ENCODE peak calls at places on chromosomes 1 and 21, in seven cellular contexts. One of them, this sample, is unnamed. For H3K4me1, the result is how much of the 10 kb centered on the place peaks cover.

GRCh38 chr1:203464226-203464625 is 11.4 kb upstream of the PRELP start:
- DNase-seq in thoracic aorta: no peak
- DNase-seq in cardiac muscle cell: no peak
- DNase-seq in GM23338: no peak
- DNase-seq in fibroblast of lung: no peak
- DNase-seq in CD4-positive, CD25-positive, alpha-beta regulatory T cell: no peak
- DNase-seq in OCI-LY7: no peak
- DNase-seq in this sample: no peak

GRCh38 chr1:4089421-4090175 is 189.5 kb upstream of the C1orf174 start:
- DNase-seq in thoracic aorta: no peak
- DNase-seq in cardiac muscle cell: no peak
- DNase-seq in GM23338: no peak
- DNase-seq in fibroblast of lung: no peak
- DNase-seq in CD4-positive, CD25-positive, alpha-beta regulatory T cell: no peak
- DNase-seq in OCI-LY7: no peak
- DNase-seq in this sample: no peak

GRCh38 chr1:246699095-246699735 is 25.0 kb upstream of the SCCPDH start:
- DNase-seq in thoracic aorta: peak
- DNase-seq in cardiac muscle cell: peak
- DNase-seq in GM23338: peak
- DNase-seq in fibroblast of lung: peak
- DNase-seq in CD4-positive, CD25-positive, alpha-beta regulatory T cell: peak
- DNase-seq in OCI-LY7: peak
- DNase-seq in this sample: peak

GRCh38 chr1:53400761-53401379 is 58.3 kb upstream of the DMRTB1 start:
- DNase-seq in thoracic aorta: no peak
- DNase-seq in cardiac muscle cell: no peak
- DNase-seq in GM23338: no peak
- DNase-seq in fibroblast of lung: no peak
- DNase-seq in CD4-positive, CD25-positive, alpha-beta regulatory T cell: no peak
- DNase-seq in OCI-LY7: no peak
- DNase-seq in this sample: no peak

GRCh38 chr1:170634819-170635410 is 29.0 kb upstream of the PRRX1 start:
- DNase-seq in thoracic aorta: no peak
- DNase-seq in cardiac muscle cell: no peak
- DNase-seq in GM23338: no peak
- DNase-seq in fibroblast of lung: no peak
- DNase-seq in CD4-positive, CD25-positive, alpha-beta regulatory T cell: no peak
- DNase-seq in OCI-LY7: no peak
- DNase-seq in this sample: no peak

GRCh38 chr1:44218503-44219300 is 5.4 kb downstream of the DMAP1 start:
- DNase-seq in thoracic aorta: no peak
- DNase-seq in cardiac muscle cell: no peak
- DNase-seq in GM23338: no peak
- DNase-seq in fibroblast of lung: no peak
- DNase-seq in CD4-positive, CD25-positive, alpha-beta regulatory T cell: no peak
- DNase-seq in OCI-LY7: no peak
- DNase-seq in this sample: no peak

GRCh38 chr1:180854456-180854855 is 58.2 kb upstream of the KIAA1614 start:
- DNase-seq in thoracic aorta: no peak
- DNase-seq in cardiac muscle cell: peak
- DNase-seq in GM23338: no peak
- DNase-seq in fibroblast of lung: no peak
- DNase-seq in CD4-positive, CD25-positive, alpha-beta regulatory T cell: no peak
- DNase-seq in OCI-LY7: no peak
- DNase-seq in this sample: no peak

GRCh38 chr1:185567006-185567405 is 167.2 kb upstream of the HMCN1 start:
- DNase-seq in thoracic aorta: no peak
- DNase-seq in cardiac muscle cell: no peak
- DNase-seq in GM23338: no peak
- DNase-seq in fibroblast of lung: no peak
- DNase-seq in CD4-positive, CD25-positive, alpha-beta regulatory T cell: peak
- DNase-seq in OCI-LY7: no peak
- DNase-seq in this sample: peak

GRCh38 chr1:3852091-3852490 is 4.9 kb downstream of the CEP104 start:
- DNase-seq in thoracic aorta: no peak
- DNase-seq in cardiac muscle cell: no peak
- DNase-seq in GM23338: no peak
- DNase-seq in fibroblast of lung: no peak
- DNase-seq in CD4-positive, CD25-positive, alpha-beta regulatory T cell: no peak
- DNase-seq in OCI-LY7: no peak
- DNase-seq in this sample: no peak

GRCh38 chr1:237701534-237701933 is 189.2 kb downstream of the ZP4 start:
- DNase-seq in thoracic aorta: no peak
- DNase-seq in cardiac muscle cell: no peak
- DNase-seq in GM23338: no peak
- DNase-seq in fibroblast of lung: no peak
- DNase-seq in CD4-positive, CD25-positive, alpha-beta regulatory T cell: no peak
- DNase-seq in OCI-LY7: no peak
- DNase-seq in this sample: no peak

GRCh38 chr21:45343891-45344290 is 56.2 kb upstream of the POFUT2 start:
- DNase-seq in thoracic aorta: no peak
- DNase-seq in cardiac muscle cell: no peak
- DNase-seq in GM23338: no peak
- DNase-seq in fibroblast of lung: no peak
- DNase-seq in CD4-positive, CD25-positive, alpha-beta regulatory T cell: no peak
- DNase-seq in OCI-LY7: no peak
- DNase-seq in this sample: no peak

GRCh38 chr1:35586808-35587207 is 13.7 kb downstream of the TFAP2E start:
- DNase-seq in thoracic aorta: no peak
- DNase-seq in cardiac muscle cell: no peak
- DNase-seq in GM23338: no peak
- DNase-seq in fibroblast of lung: no peak
- DNase-seq in CD4-positive, CD25-positive, alpha-beta regulatory T cell: no peak
- DNase-seq in OCI-LY7: no peak
- DNase-seq in this sample: no peak

GRCh38 chr1:199463521-199464127 is 563.9 kb upstream of the NR5A2 start:
- DNase-seq in thoracic aorta: no peak
- DNase-seq in cardiac muscle cell: peak
- DNase-seq in GM23338: peak
- DNase-seq in fibroblast of lung: peak
- DNase-seq in CD4-positive, CD25-positive, alpha-beta regulatory T cell: no peak
- DNase-seq in OCI-LY7: peak
- DNase-seq in this sample: peak

GRCh38 chr1:180175806-180176205 is 21.1 kb downstream of the QSOX1 start:
- DNase-seq in thoracic aorta: no peak
- DNase-seq in cardiac muscle cell: peak
- DNase-seq in GM23338: no peak
- DNase-seq in fibroblast of lung: no peak
- DNase-seq in CD4-positive, CD25-positive, alpha-beta regulatory T cell: no peak
- DNase-seq in OCI-LY7: no peak
- DNase-seq in this sample: no peak

GRCh38 chr1:151920147-151920546 is 10.8 kb upstream of the THEM4 start:
- DNase-seq in thoracic aorta: no peak
- DNase-seq in cardiac muscle cell: no peak
- DNase-seq in GM23338: no peak
- DNase-seq in fibroblast of lung: no peak
- DNase-seq in CD4-positive, CD25-positive, alpha-beta regulatory T cell: no peak
- DNase-seq in OCI-LY7: peak
- DNase-seq in this sample: no peak

GRCh38 chr1:222095606-222096475 is 354.0 kb upstream of the DUSP10 start:
- DNase-seq in thoracic aorta: no peak
- DNase-seq in cardiac muscle cell: no peak
- DNase-seq in GM23338: peak
- DNase-seq in fibroblast of lung: no peak
- DNase-seq in CD4-positive, CD25-positive, alpha-beta regulatory T cell: peak
- DNase-seq in OCI-LY7: peak
- DNase-seq in this sample: no peak

GRCh38 chr1:119005870-119006405 is 17.8 kb upstream of the TBX15 start:
- DNase-seq in thoracic aorta: no peak
- DNase-seq in cardiac muscle cell: no peak
- DNase-seq in GM23338: no peak
- DNase-seq in fibroblast of lung: no peak
- DNase-seq in CD4-positive, CD25-positive, alpha-beta regulatory T cell: no peak
- DNase-seq in OCI-LY7: no peak
- DNase-seq in this sample: no peak

GRCh38 chr1:8361198-8361849 is 43.4 kb downstream of the SLC45A1 start:
- DNase-seq in thoracic aorta: no peak
- DNase-seq in cardiac muscle cell: no peak
- DNase-seq in GM23338: no peak
- DNase-seq in fibroblast of lung: no peak
- DNase-seq in CD4-positive, CD25-positive, alpha-beta regulatory T cell: no peak
- DNase-seq in OCI-LY7: no peak
- DNase-seq in this sample: no peak

GRCh38 chr1:8362701-8363101 is 44.8 kb downstream of the SLC45A1 start:
- DNase-seq in thoracic aorta: no peak
- DNase-seq in cardiac muscle cell: no peak
- DNase-seq in GM23338: no peak
- DNase-seq in fibroblast of lung: no peak
- DNase-seq in CD4-positive, CD25-positive, alpha-beta regulatory T cell: no peak
- DNase-seq in OCI-LY7: no peak
- DNase-seq in this sample: no peak

GRCh38 chr1:8363764-8364301 is 45.9 kb downstream of the SLC45A1 start:
- DNase-seq in thoracic aorta: no peak
- DNase-seq in cardiac muscle cell: no peak
- DNase-seq in GM23338: no peak
- DNase-seq in fibroblast of lung: no peak
- DNase-seq in CD4-positive, CD25-positive, alpha-beta regulatory T cell: no peak
- DNase-seq in OCI-LY7: no peak
- DNase-seq in this sample: no peak

GRCh38 chr1:8364528-8365442 is 46.9 kb downstream of the SLC45A1 start:
- DNase-seq in thoracic aorta: no peak
- DNase-seq in cardiac muscle cell: no peak
- DNase-seq in GM23338: no peak
- DNase-seq in fibroblast of lung: peak
- DNase-seq in CD4-positive, CD25-positive, alpha-beta regulatory T cell: no peak
- DNase-seq in OCI-LY7: no peak
- DNase-seq in this sample: no peak

GRCh38 chr1:8363186-8363585 is 45.3 kb downstream of the SLC45A1 start:
- DNase-seq in thoracic aorta: no peak
- DNase-seq in cardiac muscle cell: no peak
- DNase-seq in GM23338: no peak
- DNase-seq in fibroblast of lung: no peak
- DNase-seq in CD4-positive, CD25-positive, alpha-beta regulatory T cell: no peak
- DNase-seq in OCI-LY7: no peak
- DNase-seq in this sample: no peak
- H3K4me3 ChIP-seq in thoracic aorta: no peak
- H3K4me3 ChIP-seq in cardiac muscle cell: no peak
- H3K4me3 ChIP-seq in GM23338: no peak
- H3K4me3 ChIP-seq in fibroblast of lung: no peak
- H3K4me3 ChIP-seq in CD4-positive, CD25-positive, alpha-beta regulatory T cell: no peak
- H3K4me3 ChIP-seq in OCI-LY7: no peak
- H3K4me3 ChIP-seq in this sample: no peak

GRCh38 chr1:224378855-224379631 is 22.4 kb downstream of the CNIH4 start:
- DNase-seq in thoracic aorta: no peak
- DNase-seq in cardiac muscle cell: no peak
- DNase-seq in GM23338: no peak
- DNase-seq in fibroblast of lung: no peak
- DNase-seq in CD4-positive, CD25-positive, alpha-beta regulatory T cell: no peak
- DNase-seq in OCI-LY7: no peak
- DNase-seq in this sample: no peak
- H3K4me1 ChIP-seq in thoracic aorta: under half
- H3K4me1 ChIP-seq in cardiac muscle cell: under half
- H3K4me1 ChIP-seq in GM23338: under half
- H3K4me1 ChIP-seq in fibroblast of lung: under half
- H3K4me1 ChIP-seq in CD4-positive, CD25-positive, alpha-beta regulatory T cell: under half
- H3K4me1 ChIP-seq in OCI-LY7: under half
- H3K4me1 ChIP-seq in this sample: under half

GRCh38 chr1:25906644-25907300 is 553 bp upstream of the STMN1 start:
- DNase-seq in thoracic aorta: no peak
- DNase-seq in cardiac muscle cell: peak
- DNase-seq in GM23338: peak
- DNase-seq in fibroblast of lung: no peak
- DNase-seq in CD4-positive, CD25-positive, alpha-beta regulatory T cell: peak
- DNase-seq in OCI-LY7: no peak
- DNase-seq in this sample: no peak

GRCh38 chr1:25903986-25904385 is 2.2 kb downstream of the STMN1 start:
- DNase-seq in thoracic aorta: no peak
- DNase-seq in cardiac muscle cell: no peak
- DNase-seq in GM23338: no peak
- DNase-seq in fibroblast of lung: no peak
- DNase-seq in CD4-positive, CD25-positive, alpha-beta regulatory T cell: no peak
- DNase-seq in OCI-LY7: no peak
- DNase-seq in this sample: no peak

GRCh38 chr1:25907473-25908058 is 1.3 kb upstream of the STMN1 start:
- DNase-seq in thoracic aorta: no peak
- DNase-seq in cardiac muscle cell: no peak
- DNase-seq in GM23338: no peak
- DNase-seq in fibroblast of lung: no peak
- DNase-seq in CD4-positive, CD25-positive, alpha-beta regulatory T cell: no peak
- DNase-seq in OCI-LY7: no peak
- DNase-seq in this sample: no peak

GRCh38 chr1:25904942-25905679 is 1.1 kb downstream of the STMN1 start:
- DNase-seq in thoracic aorta: peak
- DNase-seq in cardiac muscle cell: peak
- DNase-seq in GM23338: peak
- DNase-seq in fibroblast of lung: peak
- DNase-seq in CD4-positive, CD25-positive, alpha-beta regulatory T cell: peak
- DNase-seq in OCI-LY7: peak
- DNase-seq in this sample: peak

GRCh38 chr1:25905680-25906643 is at the start of gene STMN1:
- DNase-seq in thoracic aorta: peak
- DNase-seq in cardiac muscle cell: peak
- DNase-seq in GM23338: peak
- DNase-seq in fibroblast of lung: peak
- DNase-seq in CD4-positive, CD25-positive, alpha-beta regulatory T cell: peak
- DNase-seq in OCI-LY7: peak
- DNase-seq in this sample: peak
- H3K27ac ChIP-seq in thoracic aorta: peak
- H3K27ac ChIP-seq in cardiac muscle cell: peak
- H3K27ac ChIP-seq in GM23338: peak
- H3K27ac ChIP-seq in fibroblast of lung: peak
- H3K27ac ChIP-seq in CD4-positive, CD25-positive, alpha-beta regulatory T cell: peak
- H3K27ac ChIP-seq in OCI-LY7: peak
- H3K27ac ChIP-seq in this sample: peak

GRCh38 chr1:11131816-11132215 is 32.1 kb upstream of the EXOSC10 start:
- DNase-seq in thoracic aorta: no peak
- DNase-seq in cardiac muscle cell: no peak
- DNase-seq in GM23338: no peak
- DNase-seq in fibroblast of lung: no peak
- DNase-seq in CD4-positive, CD25-positive, alpha-beta regulatory T cell: no peak
- DNase-seq in OCI-LY7: no peak
- DNase-seq in this sample: no peak

GRCh38 chr1:11132571-11133293 is 33.1 kb upstream of the EXOSC10 start:
- DNase-seq in thoracic aorta: no peak
- DNase-seq in cardiac muscle cell: no peak
- DNase-seq in GM23338: peak
- DNase-seq in fibroblast of lung: no peak
- DNase-seq in CD4-positive, CD25-positive, alpha-beta regulatory T cell: no peak
- DNase-seq in OCI-LY7: no peak
- DNase-seq in this sample: no peak

GRCh38 chr1:11126544-11126943 is 26.9 kb upstream of the EXOSC10 start:
- DNase-seq in thoracic aorta: no peak
- DNase-seq in cardiac muscle cell: no peak
- DNase-seq in GM23338: no peak
- DNase-seq in fibroblast of lung: no peak
- DNase-seq in CD4-positive, CD25-positive, alpha-beta regulatory T cell: no peak
- DNase-seq in OCI-LY7: no peak
- DNase-seq in this sample: no peak

GRCh38 chr1:11130406-11130805 is 30.7 kb upstream of the EXOSC10 start:
- DNase-seq in thoracic aorta: no peak
- DNase-seq in cardiac muscle cell: no peak
- DNase-seq in GM23338: no peak
- DNase-seq in fibroblast of lung: no peak
- DNase-seq in CD4-positive, CD25-positive, alpha-beta regulatory T cell: no peak
- DNase-seq in OCI-LY7: no peak
- DNase-seq in this sample: no peak

DNA sequence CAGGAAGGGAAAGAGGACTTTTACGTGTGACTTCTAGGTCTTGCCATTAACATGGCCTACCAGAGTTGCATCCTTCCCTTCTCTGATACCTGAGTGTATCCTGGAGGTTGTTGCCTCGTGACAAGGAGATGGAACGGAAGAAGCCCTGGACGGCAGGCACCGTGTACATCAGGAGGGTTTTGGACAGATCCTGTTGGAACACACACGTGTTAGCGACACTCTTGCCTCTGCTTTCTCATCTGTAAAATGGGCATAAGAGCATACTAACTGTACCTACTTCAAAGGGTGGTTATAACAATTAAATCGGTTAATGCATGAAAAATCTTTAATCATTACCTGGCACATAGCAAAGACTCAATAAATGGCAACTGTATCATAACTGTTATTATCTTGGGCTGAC is 30.0 kb upstream of the EXOSC10 start:
- DNase-seq in thoracic aorta: no peak
- DNase-seq in cardiac muscle cell: no peak
- DNase-seq in GM23338: no peak
- DNase-seq in fibroblast of lung: no peak
- DNase-seq in CD4-positive, CD25-positive, alpha-beta regulatory T cell: no peak
- DNase-seq in OCI-LY7: no peak
- DNase-seq in this sample: no peak
- H3K4me3 ChIP-seq in thoracic aorta: no peak
- H3K4me3 ChIP-seq in cardiac muscle cell: no peak
- H3K4me3 ChIP-seq in GM23338: no peak
- H3K4me3 ChIP-seq in fibroblast of lung: no peak
- H3K4me3 ChIP-seq in CD4-positive, CD25-positive, alpha-beta regulatory T cell: no peak
- H3K4me3 ChIP-seq in OCI-LY7: no peak
- H3K4me3 ChIP-seq in this sample: no peak

This sample was measured in SJSA1.